ENCODE peak calls at places on chromosome 1, in nine cellular contexts. M, A, Q, F, X, H, D, C and J are unnamed samples.
A peak's percentile ranks its signal among the peaks of the same experiment; 100 is the strongest.

GRCh38 chr1:91730781-91731732 is 154.9 kb downstream of the TGFBR3 start:
- DNase-seq in Q (peak; percentile 15), C (no peak), A (no peak), X (no peak), D (peak; percentile 58), H (no peak), F (peak; percentile 24), M (peak; percentile 50), J (no peak)

GRCh38 chr1:145995964-145996432 is 381 bp downstream of the TXNIP start:
- DNase-seq in F (peak; percentile 37), D (no peak), X (no peak), C (no peak), A (no peak), M (no peak), H (no peak), Q (no peak), J (no peak)

GRCh38 chr1:10308001-10308400 is 90.9 kb upstream of the PGD start:
- DNase-seq in D (no peak), A (no peak), F (no peak), C (no peak), Q (no peak), H (no peak), M (no peak), X (no peak), J (no peak)

GRCh38 chr1:34867421-34867820 is 7.9 kb upstream of the SMIM12 start:
- DNase-seq in D (no peak), Q (no peak), X (no peak), H (no peak), F (no peak), C (no peak), M (no peak), A (no peak), J (no peak)

GRCh38 chr1:19436716-19437476 is 48.4 kb downstream of the CAPZB start:
- DNase-seq in A (no peak), C (no peak), Q (peak; percentile 31), F (no peak), D (peak; percentile 74), M (no peak), H (no peak), X (peak; percentile 34), J (no peak)

GRCh38 chr1:226064816-226065248 is 2.3 kb downstream of the H3-3A start:
- DNase-seq in Q (peak; percentile 38), M (no peak), H (peak; percentile 30), X (no peak), F (peak; percentile 65), C (no peak), A (no peak), D (no peak), J (peak; percentile 15)

GRCh38 chr1:84973493-84974334 is 23.2 kb downstream of the MCOLN2 start:
- DNase-seq in Q (no peak), D (no peak), F (no peak), M (no peak), X (no peak), A (no peak), C (no peak), H (no peak), J (no peak)

GRCh38 chr1:218456449-218456848 is 111.3 kb downstream of the TGFB2 start:
- DNase-seq in X (no peak), A (no peak), F (no peak), M (no peak), C (no peak), D (no peak), Q (no peak), H (no peak), J (no peak)

GRCh38 chr1:48568501-48568900 is 96.5 kb upstream of the SPATA6 start:
- DNase-seq in X (no peak), D (no peak), Q (no peak), F (no peak), M (no peak), H (no peak), A (no peak), C (no peak), J (no peak)

GRCh38 chr1:30690115-30690645 is 33.2 kb downstream of the MATN1 start:
- DNase-seq in H (no peak), X (no peak), F (peak; percentile 40), A (no peak), C (no peak), Q (no peak), D (no peak), M (no peak), J (no peak)

GRCh38 chr1:11281518-11282331 is 8.7 kb downstream of the UBIAD1 start:
- DNase-seq in H (peak; percentile 54), C (no peak), A (no peak), F (no peak), D (no peak), X (no peak), Q (no peak), M (no peak), J (peak; percentile 89)

GRCh38 chr1:66292341-66292740 is 241.6 kb upstream of the SGIP1 start:
- DNase-seq in M (no peak), H (no peak), Q (no peak), F (no peak), C (no peak), A (no peak), X (no peak), D (no peak), J (no peak)